ENCODE peak calls at places on chromosomes 7 and 10, in seven cellular contexts. Z, S, I, Q, F, D and E are unnamed samples.

GRCh38 chr7:151984612-151985011 is 28.4 kb downstream of the GALNTL5 start:
- DNase-seq in Z (no peak), S (no peak), I (no peak), Q (no peak), F (no peak), D (no peak), E (no peak)

GRCh38 chr7:129431911-129432643 is 2.2 kb upstream of the STRIP2 start:
- DNase-seq in Z (no peak), S (no peak), I (peak; percentile 55), Q (no peak), F (no peak), D (no peak), E (no peak)

GRCh38 chr10:1175956-1176565 is 119.9 kb downstream of the WDR37 start:
- DNase-seq in Z (no peak), S (no peak), I (no peak), Q (no peak), F (no peak), D (peak; percentile 70), E (no peak)

GRCh38 chr7:30396379-30396778 is 82.2 kb downstream of the NOD1 start:
- DNase-seq in Z (peak; percentile 12), S (peak; percentile 28), I (no peak), Q (no peak), F (no peak), D (no peak), E (peak; percentile 28)

GRCh38 chr7:41027428-41028115 is 675.3 kb downstream of the INHBA start:
- DNase-seq in Z (peak; percentile 87), S (peak; percentile 92), I (no peak), Q (peak; percentile 96), F (peak; percentile 98), D (no peak), E (peak; percentile 100)

GRCh38 chr7:6395898-6396582 is 51.7 kb downstream of the DAGLB start:
- DNase-seq in Z (no peak), S (peak; percentile 30), I (no peak), Q (no peak), F (no peak), D (peak; percentile 87), E (no peak)

GRCh38 chr10:92787557-92788152 is 60.7 kb upstream of the EXOC6 start:
- DNase-seq in Z (no peak), S (no peak), I (no peak), Q (no peak), F (no peak), D (no peak), E (no peak)

GRCh38 chr10:60257767-60258428 is 131.8 kb downstream of the ANK3 start:
- DNase-seq in Z (no peak), S (no peak), I (no peak), Q (no peak), F (no peak), D (no peak), E (no peak)

GRCh38 chr7:24757799-24758275 is 573 bp upstream of the GSDME start:
- DNase-seq in Z (peak; percentile 48), S (peak; percentile 53), I (no peak), Q (peak; percentile 49), F (peak; percentile 51), D (no peak), E (peak; percentile 66)

GRCh38 chr7:122092964-122093797 is 50.9 kb downstream of the AASS start:
- DNase-seq in Z (peak; percentile 90), S (peak; percentile 80), I (peak; percentile 24), Q (peak; percentile 82), F (peak; percentile 82), D (peak; percentile 81), E (peak; percentile 85)

GRCh38 chr10:21293518-21294356 is 231.7 kb downstream of the SKIDA1 start:
- DNase-seq in Z (peak; percentile 31), S (no peak), I (no peak), Q (peak; percentile 61), F (no peak), D (no peak), E (peak; percentile 51)

GRCh38 chr7:28128608-28129007 is 52.0 kb downstream of the JAZF1 start:
- DNase-seq in Z (peak; percentile 58), S (no peak), I (no peak), Q (peak; percentile 69), F (no peak), D (no peak), E (peak; percentile 89)

GRCh38 chr10:75209325-75210192 is 1.0 kb upstream of the VDAC2 start:
- DNase-seq in Z (peak; percentile 84), S (peak; percentile 67), I (peak; percentile 79), Q (peak; percentile 70), F (peak; percentile 65), D (peak; percentile 96), E (peak; percentile 78)

GRCh38 chr7:149741629-149742028 is 31.8 kb downstream of the ZNF467 start:
- DNase-seq in Z (no peak), S (no peak), I (peak; percentile 58), Q (no peak), F (no peak), D (no peak), E (no peak)

GRCh38 chr7:115477193-115477651 is 553.3 kb downstream of the TFEC start:
- DNase-seq in Z (peak; percentile 26), S (peak; percentile 7), I (no peak), Q (peak; percentile 25), F (no peak), D (peak; percentile 69), E (peak; percentile 38)

GRCh38 chr10:21517983-21518628 is 7.4 kb downstream of the SKIDA1 start:
- DNase-seq in Z (peak; percentile 49), S (peak; percentile 50), I (no peak), Q (peak; percentile 83), F (peak; percentile 68), D (no peak), E (peak; percentile 91)

GRCh38 chr7:27121656-27122055 is 8.9 kb downstream of the HOXA4 start:
- DNase-seq in Z (no peak), S (no peak), I (no peak), Q (no peak), F (peak; percentile 23), D (no peak), E (no peak)

GRCh38 chr10:95236068-95236903 is 42.2 kb downstream of the ACSM6 start:
- DNase-seq in Z (peak; percentile 43), S (peak; percentile 79), I (no peak), Q (peak; percentile 81), F (peak; percentile 81), D (no peak), E (peak; percentile 88)

GRCh38 chr10:100519321-100520051 is at the start of gene SEC31B:
- DNase-seq in Z (no peak), S (no peak), I (no peak), Q (no peak), F (no peak), D (no peak), E (no peak)

GRCh38 chr7:50851891-50852290 is 69.2 kb upstream of the GRB10 start:
- DNase-seq in Z (no peak), S (no peak), I (no peak), Q (no peak), F (no peak), D (no peak), E (no peak)

GRCh38 chr10:70440296-70441160 is 953 bp downstream of the NODAL start:
- DNase-seq in Z (no peak), S (no peak), I (no peak), Q (no peak), F (no peak), D (no peak), E (no peak)